ENCODE peak calls at places on chromosomes 11 and 22, in six cellular contexts. One of them, this sample, is unnamed. For H3K4me1, the result is how much of the 10 kb centered on the place peaks cover.

GRCh38 chr11:1083621-1084551 is 9.2 kb downstream of the MUC2 start:
- DNase-seq in adrenal gland: peak
- DNase-seq in cardiac muscle cell: no peak
- DNase-seq in astrocyte: no peak
- DNase-seq in colonic mucosa: no peak
- DNase-seq in A549: no peak
- DNase-seq in this sample: no peak

GRCh38 chr22:18978506-18978905 is 42.4 kb upstream of the PRODH start:
- DNase-seq in adrenal gland: no peak
- DNase-seq in cardiac muscle cell: no peak
- DNase-seq in astrocyte: no peak
- DNase-seq in colonic mucosa: no peak
- DNase-seq in A549: no peak
- DNase-seq in this sample: peak

GRCh38 chr11:106496677-106497076 is 419.2 kb downstream of the AASDHPPT start:
- DNase-seq in adrenal gland: no peak
- DNase-seq in cardiac muscle cell: no peak
- DNase-seq in astrocyte: no peak
- DNase-seq in colonic mucosa: no peak
- DNase-seq in A549: no peak
- DNase-seq in this sample: no peak

GRCh38 chr22:38338772-38339379 is 21.6 kb upstream of the CSNK1E start:
- DNase-seq in adrenal gland: no peak
- DNase-seq in cardiac muscle cell: no peak
- DNase-seq in astrocyte: no peak
- DNase-seq in colonic mucosa: no peak
- DNase-seq in A549: no peak
- DNase-seq in this sample: peak

GRCh38 chr11:5674391-5674790 is 10.5 kb downstream of the TRIM5 start:
- DNase-seq in adrenal gland: no peak
- DNase-seq in cardiac muscle cell: no peak
- DNase-seq in astrocyte: no peak
- DNase-seq in colonic mucosa: no peak
- DNase-seq in A549: no peak
- DNase-seq in this sample: no peak

GRCh38 chr11:13629752-13630151 is 38.7 kb upstream of the FAR1 start:
- DNase-seq in adrenal gland: no peak
- DNase-seq in cardiac muscle cell: no peak
- DNase-seq in astrocyte: no peak
- DNase-seq in colonic mucosa: no peak
- DNase-seq in A549: no peak
- DNase-seq in this sample: no peak

GRCh38 chr11:33668468-33668825 is 32.2 kb downstream of the C11orf91 start:
- DNase-seq in adrenal gland: no peak
- DNase-seq in cardiac muscle cell: no peak
- DNase-seq in astrocyte: peak
- DNase-seq in colonic mucosa: no peak
- DNase-seq in A549: no peak
- DNase-seq in this sample: no peak

GRCh38 chr22:37196539-37197450 is 8.7 kb upstream of the C1QTNF6 start:
- DNase-seq in adrenal gland: peak
- DNase-seq in cardiac muscle cell: peak
- DNase-seq in astrocyte: peak
- DNase-seq in colonic mucosa: peak
- DNase-seq in A549: peak
- DNase-seq in this sample: peak

GRCh38 chr22:49789289-49790141 is 38.2 kb downstream of the BRD1 start:
- DNase-seq in adrenal gland: peak
- DNase-seq in cardiac muscle cell: no peak
- DNase-seq in astrocyte: no peak
- DNase-seq in colonic mucosa: peak
- DNase-seq in A549: no peak
- DNase-seq in this sample: peak

GRCh38 chr22:36641902-36642640 is 61.5 kb downstream of the CACNG2 start:
- DNase-seq in adrenal gland: no peak
- DNase-seq in cardiac muscle cell: no peak
- DNase-seq in astrocyte: peak
- DNase-seq in colonic mucosa: no peak
- DNase-seq in A549: no peak
- DNase-seq in this sample: no peak

GRCh38 chr11:70398834-70399680 is 728 bp downstream of the CTTN start:
- DNase-seq in adrenal gland: peak
- DNase-seq in cardiac muscle cell: peak
- DNase-seq in astrocyte: no peak
- DNase-seq in colonic mucosa: peak
- DNase-seq in A549: no peak
- DNase-seq in this sample: peak

GRCh38 chr11:77180346-77180745 is 52.3 kb downstream of the MYO7A start:
- DNase-seq in adrenal gland: no peak
- DNase-seq in cardiac muscle cell: no peak
- DNase-seq in astrocyte: no peak
- DNase-seq in colonic mucosa: no peak
- DNase-seq in A549: no peak
- DNase-seq in this sample: no peak

GRCh38 chr22:23781065-23781464 is 5.7 kb upstream of the SMARCB1 start:
- DNase-seq in adrenal gland: no peak
- DNase-seq in cardiac muscle cell: no peak
- DNase-seq in astrocyte: no peak
- DNase-seq in colonic mucosa: no peak
- DNase-seq in A549: no peak
- DNase-seq in this sample: no peak

GRCh38 chr11:19954899-19955298 is 205.4 kb downstream of the DBX1 start:
- DNase-seq in adrenal gland: no peak
- DNase-seq in cardiac muscle cell: no peak
- DNase-seq in astrocyte: no peak
- DNase-seq in colonic mucosa: no peak
- DNase-seq in A549: no peak
- DNase-seq in this sample: no peak

GRCh38 chr11:128492903-128493569 is 94.3 kb downstream of the ETS1 start:
- DNase-seq in adrenal gland: no peak
- DNase-seq in cardiac muscle cell: peak
- DNase-seq in astrocyte: no peak
- DNase-seq in colonic mucosa: no peak
- DNase-seq in A549: no peak
- DNase-seq in this sample: no peak

GRCh38 chr11:127458561-127458960 is 458.0 kb upstream of the KIRREL3 start:
- DNase-seq in adrenal gland: no peak
- DNase-seq in cardiac muscle cell: no peak
- DNase-seq in astrocyte: no peak
- DNase-seq in colonic mucosa: no peak
- DNase-seq in A549: no peak
- DNase-seq in this sample: no peak

GRCh38 chr22:37007666-37008065 is 11.6 kb downstream of the TST start:
- DNase-seq in adrenal gland: no peak
- DNase-seq in cardiac muscle cell: no peak
- DNase-seq in astrocyte: no peak
- DNase-seq in colonic mucosa: no peak
- DNase-seq in A549: no peak
- DNase-seq in this sample: no peak

GRCh38 chr11:31692466-31692865 is 118.7 kb downstream of the PAX6 start:
- DNase-seq in adrenal gland: no peak
- DNase-seq in cardiac muscle cell: no peak
- DNase-seq in astrocyte: no peak
- DNase-seq in colonic mucosa: no peak
- DNase-seq in A549: no peak
- DNase-seq in this sample: no peak

GRCh38 chr11:70618471-70619101 is 220.3 kb downstream of the CTTN start:
- DNase-seq in adrenal gland: peak
- DNase-seq in cardiac muscle cell: no peak
- DNase-seq in astrocyte: no peak
- DNase-seq in colonic mucosa: peak
- DNase-seq in A549: no peak
- DNase-seq in this sample: no peak

GRCh38 chr11:114308689-114309089 is 12.5 kb downstream of the NNMT start:
- DNase-seq in adrenal gland: no peak
- DNase-seq in cardiac muscle cell: no peak
- DNase-seq in astrocyte: peak
- DNase-seq in colonic mucosa: no peak
- DNase-seq in A549: no peak
- DNase-seq in this sample: peak
- H3K27ac ChIP-seq in adrenal gland: peak
- H3K27ac ChIP-seq in cardiac muscle cell: no peak
- H3K27ac ChIP-seq in astrocyte: no peak
- H3K27ac ChIP-seq in colonic mucosa: peak
- H3K27ac ChIP-seq in A549: peak
- H3K27ac ChIP-seq in this sample: peak

GRCh38 chr11:121235057-121235456 is 57.5 kb upstream of the SC5D start:
- DNase-seq in adrenal gland: no peak
- DNase-seq in cardiac muscle cell: no peak
- DNase-seq in astrocyte: no peak
- DNase-seq in colonic mucosa: no peak
- DNase-seq in A549: no peak
- DNase-seq in this sample: no peak

GRCh38 chr11:121237686-121238658 is 54.6 kb upstream of the SC5D start:
- DNase-seq in adrenal gland: peak
- DNase-seq in cardiac muscle cell: no peak
- DNase-seq in astrocyte: peak
- DNase-seq in colonic mucosa: no peak
- DNase-seq in A549: no peak
- DNase-seq in this sample: no peak

GRCh38 chr11:121231576-121232278 is 60.8 kb upstream of the SC5D start:
- DNase-seq in adrenal gland: peak
- DNase-seq in cardiac muscle cell: no peak
- DNase-seq in astrocyte: no peak
- DNase-seq in colonic mucosa: peak
- DNase-seq in A549: no peak
- DNase-seq in this sample: no peak

GRCh38 chr11:121240650-121241299 is 51.8 kb upstream of the SC5D start:
- DNase-seq in adrenal gland: no peak
- DNase-seq in cardiac muscle cell: no peak
- DNase-seq in astrocyte: peak
- DNase-seq in colonic mucosa: no peak
- DNase-seq in A549: no peak
- DNase-seq in this sample: no peak

GRCh38 chr11:121236115-121237001 is 56.2 kb upstream of the SC5D start:
- DNase-seq in adrenal gland: no peak
- DNase-seq in cardiac muscle cell: peak
- DNase-seq in astrocyte: peak
- DNase-seq in colonic mucosa: no peak
- DNase-seq in A549: no peak
- DNase-seq in this sample: no peak
- H3K4me1 ChIP-seq in adrenal gland: under half
- H3K4me1 ChIP-seq in cardiac muscle cell: under half
- H3K4me1 ChIP-seq in astrocyte: under half
- H3K4me1 ChIP-seq in colonic mucosa: under half
- H3K4me1 ChIP-seq in A549: under half
- H3K4me1 ChIP-seq in this sample: under half

GRCh38 chr11:45921561-45922424 is 663 bp upstream of the LARGE2 start:
- DNase-seq in adrenal gland: peak
- DNase-seq in cardiac muscle cell: peak
- DNase-seq in astrocyte: no peak
- DNase-seq in colonic mucosa: peak
- DNase-seq in A549: no peak
- DNase-seq in this sample: peak

GRCh38 chr11:45922425-45923082 is at the start of gene LARGE2:
- DNase-seq in adrenal gland: peak
- DNase-seq in cardiac muscle cell: peak
- DNase-seq in astrocyte: no peak
- DNase-seq in colonic mucosa: peak
- DNase-seq in A549: peak
- DNase-seq in this sample: peak

GRCh38 chr11:45919806-45920530 is 2.3 kb upstream of the PEX16 start:
- DNase-seq in adrenal gland: no peak
- DNase-seq in cardiac muscle cell: no peak
- DNase-seq in astrocyte: no peak
- DNase-seq in colonic mucosa: no peak
- DNase-seq in A549: no peak
- DNase-seq in this sample: no peak

GRCh38 chr11:45919276-45919675 is 1.6 kb upstream of the PEX16 start:
- DNase-seq in adrenal gland: no peak
- DNase-seq in cardiac muscle cell: no peak
- DNase-seq in astrocyte: no peak
- DNase-seq in colonic mucosa: no peak
- DNase-seq in A549: no peak
- DNase-seq in this sample: no peak

GRCh38 chr11:45920531-45921477 is 1.7 kb upstream of the LARGE2 start:
- DNase-seq in adrenal gland: no peak
- DNase-seq in cardiac muscle cell: no peak
- DNase-seq in astrocyte: no peak
- DNase-seq in colonic mucosa: no peak
- DNase-seq in A549: no peak
- DNase-seq in this sample: peak
- H3K27ac ChIP-seq in adrenal gland: peak
- H3K27ac ChIP-seq in cardiac muscle cell: no peak
- H3K27ac ChIP-seq in astrocyte: no peak
- H3K27ac ChIP-seq in colonic mucosa: no peak
- H3K27ac ChIP-seq in A549: no peak
- H3K27ac ChIP-seq in this sample: no peak

GRCh38 chr11:44626645-44627044 is 61.2 kb downstream of the CD82 start:
- DNase-seq in adrenal gland: no peak
- DNase-seq in cardiac muscle cell: no peak
- DNase-seq in astrocyte: no peak
- DNase-seq in colonic mucosa: peak
- DNase-seq in A549: no peak
- DNase-seq in this sample: no peak

GRCh38 chr11:44627911-44628729 is 62.7 kb downstream of the CD82 start:
- DNase-seq in adrenal gland: peak
- DNase-seq in cardiac muscle cell: peak
- DNase-seq in astrocyte: peak
- DNase-seq in colonic mucosa: peak
- DNase-seq in A549: no peak
- DNase-seq in this sample: peak

GRCh38 chr11:44624761-44625221 is 59.3 kb downstream of the CD82 start:
- DNase-seq in adrenal gland: no peak
- DNase-seq in cardiac muscle cell: no peak
- DNase-seq in astrocyte: no peak
- DNase-seq in colonic mucosa: peak
- DNase-seq in A549: no peak
- DNase-seq in this sample: no peak

GRCh38 chr11:44623716-44624491 is 58.4 kb downstream of the CD82 start:
- DNase-seq in adrenal gland: peak
- DNase-seq in cardiac muscle cell: no peak
- DNase-seq in astrocyte: peak
- DNase-seq in colonic mucosa: peak
- DNase-seq in A549: no peak
- DNase-seq in this sample: peak

DNA sequence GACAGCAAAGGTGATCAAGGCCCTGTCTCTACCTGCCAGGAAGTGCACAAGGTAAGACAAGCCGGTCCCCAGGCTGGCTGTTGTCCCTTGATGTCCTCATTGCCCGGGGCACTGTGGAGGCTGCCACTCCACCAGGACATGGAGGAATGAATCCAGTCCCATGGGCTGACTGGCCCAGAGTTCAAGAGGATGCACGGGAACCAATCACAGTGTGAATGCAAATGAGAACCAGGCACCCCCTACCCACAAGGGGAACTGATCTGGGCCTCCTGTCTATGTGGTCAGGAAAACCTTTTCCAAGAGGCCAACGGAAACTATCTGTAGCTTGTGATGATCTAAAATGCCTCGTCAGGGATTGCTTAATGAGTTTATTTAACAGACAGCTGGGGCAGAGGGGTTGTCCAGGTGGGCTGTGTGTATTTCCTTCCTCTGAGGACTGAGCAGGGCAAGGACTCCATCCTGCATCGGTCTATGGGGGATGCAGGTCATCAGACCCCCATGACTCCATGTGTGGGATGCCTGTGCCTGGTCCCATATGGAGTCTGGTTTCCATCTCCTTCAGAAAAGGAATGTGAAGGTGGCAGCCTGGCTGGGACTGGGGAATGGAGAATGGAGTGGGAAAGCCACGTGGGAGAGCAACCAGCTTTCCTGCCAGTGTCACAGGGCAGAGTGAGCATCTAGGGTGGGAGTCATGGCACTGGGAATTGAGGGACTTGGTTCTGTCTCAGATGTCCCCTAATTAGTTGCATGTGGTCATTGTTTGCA is 60.5 kb downstream of the CD82 start:
- DNase-seq in adrenal gland: no peak
- DNase-seq in cardiac muscle cell: no peak
- DNase-seq in astrocyte: no peak
- DNase-seq in colonic mucosa: peak
- DNase-seq in A549: no peak
- DNase-seq in this sample: no peak
- H3K4me1 ChIP-seq in adrenal gland: under half
- H3K4me1 ChIP-seq in cardiac muscle cell: under half
- H3K4me1 ChIP-seq in astrocyte: under half
- H3K4me1 ChIP-seq in colonic mucosa: under half
- H3K4me1 ChIP-seq in A549: under half
- H3K4me1 ChIP-seq in this sample: under half

This sample was measured in tibial artery.